ENCODE peak calls at places on chromosomes 16 and 17, in six cellular contexts. C is activated T-cell treated with anti-CD3 and anti-CD28 coated beads, Interleukin-2, amount 50 U/mL, for 72 hours; J is stomach; I is A549; W is T-helper 17 cell; G is AML-193. E is an unnamed sample.
A peak's percentile ranks its signal among the peaks of the same experiment; 100 is the strongest.

GRCh38 chr17:77318491-77319210 is 177.9 kb downstream of the SEC14L1 start:
- DNase-seq in G (no peak), I (peak; percentile 54), J (peak; percentile 44), W (no peak), C (no peak), E (no peak)

GRCh38 chr17:83202002-83203000 is 122.9 kb downstream of the METRNL start:
- DNase-seq in W (peak; percentile 6), I (no peak), C (no peak), G (no peak), J (peak; percentile 25), E (peak; percentile 4)

GRCh38 chr17:33046361-33047255 is 55.0 kb downstream of the SPACA3 start:
- DNase-seq in J (no peak), I (no peak), C (no peak), G (no peak), W (no peak), E (no peak)

GRCh38 chr16:50591209-50591608 is 43.0 kb downstream of the NKD1 start:
- DNase-seq in W (no peak), G (no peak), I (no peak), J (no peak), C (no peak), E (no peak)

GRCh38 chr17:65035191-65035590 is 21.3 kb downstream of the GNA13 start:
- DNase-seq in I (no peak), G (no peak), C (no peak), W (no peak), J (no peak), E (no peak)

GRCh38 chr17:64133546-64134215 is 3.7 kb upstream of the ERN1 start:
- DNase-seq in C (peak; percentile 25), G (peak; percentile 91), I (peak; percentile 82), J (no peak), W (no peak), E (no peak)

GRCh38 chr16:82580293-82580900 is 46.4 kb upstream of the CDH13 start:
- DNase-seq in C (no peak), G (peak; percentile 10), W (no peak), J (peak; percentile 35), I (peak; percentile 10), E (no peak)

GRCh38 chr17:55321507-55322064 is 56.8 kb downstream of the HLF start:
- DNase-seq in G (no peak), W (no peak), I (no peak), J (no peak), C (no peak), E (no peak)

GRCh38 chr16:88783391-88784073 is 1.5 kb downstream of the PIEZO1 start:
- DNase-seq in J (peak; percentile 54), G (peak; percentile 17), C (no peak), I (no peak), W (no peak), E (no peak)

GRCh38 chr17:76869209-76869877 is 1.1 kb downstream of the MGAT5B start:
- DNase-seq in C (no peak), I (no peak), W (no peak), J (no peak), G (no peak), E (no peak)

GRCh38 chr17:78284146-78284545 is 52.7 kb downstream of the TMEM235 start:
- DNase-seq in C (no peak), I (peak; percentile 79), G (peak; percentile 68), W (no peak), J (no peak), E (no peak)

GRCh38 chr16:21656795-21657768 is 4.7 kb upstream of the IGSF6 start:
- DNase-seq in C (peak; percentile 39), J (no peak), I (peak; percentile 60), G (peak; percentile 41), W (no peak), E (peak; percentile 22)

GRCh38 chr17:73404246-73404645 is 92.4 kb upstream of the CDC42EP4 start:
- DNase-seq in W (no peak), J (no peak), G (no peak), C (no peak), I (no peak), E (no peak)

E was measured in T-helper 2 cell treated with Interferon-gamma antibody and Interleukin-4, amounts not matched to agents 5 μg/mL and 100 μg/mL, for 36 hours.